ENCODE peak calls at places on chromosomes 11 and 22, in six cellular contexts. G is neuronal stem cell, D is IMR-90, T is mesenchymal stem cell, V is H9, Q is H1. P is an unnamed sample.

GRCh38 chr11:63841554-63841953 is 2.6 kb downstream of the MARK2 start:
- DNase-seq in V (peak; percentile 65), T (peak; percentile 29), Q (no peak), D (peak; percentile 22), G (no peak), P (peak; percentile 88)

GRCh38 chr11:117387992-117388765 is 60.5 kb downstream of the CEP164 start:
- DNase-seq in V (no peak), G (no peak), D (peak; percentile 77), T (peak; percentile 53), Q (no peak), P (peak; percentile 20)

GRCh38 chr11:46435679-46436078 is 44.1 kb upstream of the CHRM4 start:
- DNase-seq in D (no peak), V (no peak), Q (no peak), T (no peak), G (no peak), P (no peak)

GRCh38 chr11:78253797-78254196 is 65.1 kb downstream of the USP35 start:
- DNase-seq in G (no peak), T (no peak), D (peak; percentile 68), V (no peak), Q (no peak), P (no peak)

GRCh38 chr11:70296681-70297080 is 26.2 kb downstream of the PPFIA1 start:
- DNase-seq in Q (no peak), G (no peak), D (no peak), T (no peak), V (no peak), P (no peak)

GRCh38 chr22:39396797-39397195 is 2.8 kb upstream of the TAB1 start:
- DNase-seq in D (no peak), T (no peak), Q (no peak), G (no peak), V (no peak), P (no peak)

GRCh38 chr22:27435839-27436581 is 365.5 kb downstream of the MN1 start:
- DNase-seq in V (no peak), G (peak; percentile 45), Q (no peak), D (peak; percentile 65), T (peak; percentile 27), P (no peak)

GRCh38 chr22:47020157-47020556 is 257.7 kb downstream of the TBC1D22A start:
- DNase-seq in V (no peak), Q (no peak), D (peak; percentile 53), G (no peak), T (peak; percentile 39), P (no peak)

GRCh38 chr11:71998649-71999310 is at the start of gene IL18BP:
- DNase-seq in T (no peak), G (no peak), V (no peak), Q (no peak), D (no peak), P (no peak)

GRCh38 chr22:25365491-25366261 is 146.2 kb downstream of the CRYBB2 start:
- DNase-seq in T (no peak), V (no peak), G (no peak), Q (no peak), D (no peak), P (peak; percentile 65)

GRCh38 chr11:94728541-94728940 is 39.6 kb upstream of the AMOTL1 start:
- DNase-seq in D (no peak), Q (no peak), V (no peak), T (no peak), G (no peak), P (no peak)

GRCh38 chr11:111538407-111539114 is 2.0 kb upstream of the LAYN start:
- DNase-seq in Q (no peak), T (peak; percentile 51), D (peak; percentile 43), V (no peak), G (no peak), P (peak; percentile 92)

GRCh38 chr22:37254206-37254866 is 10.3 kb upstream of the RAC2 start:
- DNase-seq in Q (no peak), T (peak; percentile 72), V (no peak), D (peak; percentile 79), G (no peak), P (no peak)

GRCh38 chr11:109849946-109850345 is 243.2 kb upstream of the ZC3H12C start:
- DNase-seq in Q (no peak), D (no peak), G (no peak), V (no peak), T (no peak), P (no peak)

GRCh38 chr11:68358416-68358815 is 46.0 kb downstream of the LRP5 start:
- DNase-seq in Q (no peak), T (no peak), D (no peak), V (no peak), G (no peak), P (no peak)

GRCh38 chr11:128052912-128053641 is 534.3 kb downstream of the ETS1 start:
- DNase-seq in D (peak; percentile 77), Q (no peak), G (no peak), T (peak; percentile 40), V (no peak), P (peak; percentile 46)

GRCh38 chr11:33291004-33291777 is 34.0 kb downstream of the HIPK3 start:
- DNase-seq in Q (no peak), T (peak; percentile 74), D (peak; percentile 18), G (no peak), V (no peak), P (no peak)

GRCh38 chr11:119432484-119433368 is 9.8 kb upstream of the THY1 start:
- DNase-seq in Q (no peak), T (peak; percentile 68), D (peak; percentile 77), G (no peak), V (no peak), P (no peak)

GRCh38 chr22:26673485-26673884 is 16.1 kb downstream of the MIAT start:
- DNase-seq in Q (no peak), G (no peak), T (peak; percentile 23), D (no peak), V (no peak), P (peak; percentile 5)

GRCh38 chr11:10032991-10033390 is 261.0 kb downstream of the SBF2 start:
- DNase-seq in V (no peak), T (no peak), G (no peak), D (peak; percentile 29), Q (no peak), P (peak; percentile 29)

GRCh38 chr11:32386770-32387377 is 48.5 kb downstream of the WT1 start:
- DNase-seq in D (peak; percentile 7), Q (no peak), T (peak; percentile 86), V (no peak), G (no peak), P (peak; percentile 43)

GRCh38 chr22:38465673-38466490 is 2.0 kb upstream of the KDELR3 start:
- DNase-seq in T (no peak), Q (no peak), D (no peak), G (no peak), V (no peak), P (no peak)

GRCh38 chr22:18147791-18148507 is 2.0 kb upstream of the USP18 start:
- DNase-seq in T (no peak), Q (no peak), V (no peak), G (no peak), D (no peak), P (no peak)

GRCh38 chr11:46565248-46565835 is 28.5 kb downstream of the AMBRA1 start:
- DNase-seq in V (no peak), T (no peak), Q (no peak), G (no peak), D (no peak), P (no peak)

GRCh38 chr11:36452231-36452630 is 57.8 kb downstream of the TRAF6 start:
- DNase-seq in T (peak; percentile 68), Q (no peak), G (no peak), D (peak; percentile 32), V (no peak), P (no peak)

GRCh38 chr11:118243161-118243560 is 9.0 kb downstream of the MPZL3 start:
- DNase-seq in V (no peak), Q (no peak), D (no peak), G (no peak), T (no peak), P (no peak)

GRCh38 chr22:46312056-46312455 is 15.4 kb downstream of the GTSE1 start:
- DNase-seq in G (no peak), D (no peak), V (no peak), T (no peak), Q (no peak), P (no peak)

GRCh38 chr11:122069946-122070345 is 46.1 kb downstream of the BLID start:
- DNase-seq in D (peak; percentile 91), V (peak; percentile 40), G (peak; percentile 83), Q (no peak), T (peak; percentile 94), P (peak; percentile 91)

GRCh38 chr11:117908261-117908895 is 20.8 kb downstream of the TMPRSS13 start:
- DNase-seq in T (no peak), Q (no peak), G (no peak), V (no peak), D (no peak), P (peak; percentile 68)

GRCh38 chr11:114125531-114125930 is 66.0 kb downstream of the ZBTB16 start:
- DNase-seq in V (no peak), T (no peak), D (no peak), Q (no peak), G (no peak), P (no peak)

GRCh38 chr11:35274909-35275807 is 136.2 kb downstream of the CD44 start:
- DNase-seq in D (no peak), V (no peak), G (no peak), Q (no peak), T (no peak), P (no peak)

GRCh38 chr11:65861533-65862183 is 1.4 kb downstream of the MUS81 start:
- DNase-seq in Q (no peak), T (no peak), V (peak; percentile 23), D (no peak), G (no peak), P (no peak)
- H2AFZ ChIP-seq in Q (no peak overlapping the region), T (no peak overlapping the region), V (no peak overlapping the region), D (no peak overlapping the region), G (no peak overlapping the region), P (no peak overlapping the region)

GRCh38 chr22:29641781-29642355 is 38.4 kb downstream of the NF2 start:
- DNase-seq in G (no peak), V (no peak), T (peak; percentile 86), Q (no peak), D (no peak), P (no peak)
- H4K91ac ChIP-seq in G (no peak overlapping the region), V (no peak overlapping the region), T (no peak overlapping the region), Q (no peak overlapping the region), D (no peak overlapping the region), P (no peak overlapping the region)

DNA sequence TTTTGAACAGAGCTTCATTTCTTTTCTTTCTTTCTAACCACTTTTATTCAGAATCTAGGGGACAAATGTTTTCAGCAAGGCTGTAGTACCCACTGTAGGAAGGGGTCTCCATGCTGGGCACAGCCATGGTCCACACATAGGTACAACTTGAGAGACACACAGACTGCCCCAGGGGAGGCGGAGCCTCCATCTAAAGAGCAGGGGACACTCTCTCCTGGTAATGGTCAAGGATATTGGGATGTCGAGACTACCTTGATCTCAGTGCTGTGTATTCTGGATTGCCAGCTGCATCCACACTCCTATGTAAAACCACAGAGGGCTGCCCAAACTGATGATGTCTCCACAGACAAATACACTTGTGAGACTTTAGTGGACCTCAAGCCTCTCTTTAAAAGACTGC is 2.9 kb upstream of the APOL3 start:
- DNase-seq in Q (no peak), V (no peak), D (no peak), G (no peak), T (no peak), P (no peak)
- H3K4ac ChIP-seq in Q (no peak overlapping the region), V (no peak overlapping the region), D (no peak overlapping the region), G (no peak overlapping the region), T (no peak overlapping the region), P (no peak overlapping the region)

DNA sequence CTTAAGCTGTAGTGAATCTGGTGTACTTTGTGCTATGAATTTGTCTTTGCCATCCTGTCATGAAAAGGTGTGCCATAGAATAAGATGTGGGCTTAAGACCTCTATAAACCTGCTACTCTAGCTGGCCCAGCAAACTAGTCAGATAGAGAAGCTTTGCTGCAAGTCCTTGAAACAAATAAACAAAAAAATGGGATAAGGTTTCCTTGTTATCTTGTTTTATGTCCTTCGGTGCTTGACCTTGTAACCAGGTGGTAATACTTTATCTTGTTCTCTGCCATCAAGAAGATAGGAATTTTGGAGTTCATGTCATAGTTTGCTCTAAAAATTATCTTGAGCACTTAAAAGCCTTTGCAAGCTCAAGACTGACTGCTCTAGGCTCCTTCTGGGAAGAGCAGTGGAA is 14.3 kb upstream of the TMEM86A start:
- DNase-seq in V (no peak), T (no peak), G (no peak), Q (no peak), D (no peak), P (no peak)
- H2AFZ ChIP-seq in V (no peak overlapping the region), T (no peak overlapping the region), G (peak overlapping the region; percentile 2), Q (peak overlapping the region; percentile 51), D (no peak overlapping the region), P (no peak overlapping the region)